ENCODE peak calls at places on chromosome 13, in eight cellular contexts. X is BE2C; B is Panc1; P is IMR-90; S is fibroblast of the aortic adventitia; J is astrocyte; V is CD8-positive, alpha-beta T cell; U is RWPE1. H is an unnamed sample.

GRCh38 chr13:98406475-98406874 is 170.4 kb downstream of the STK24 start:
- DNase-seq in X (no peak), B (no peak), P (no peak), S (no peak), J (no peak), V (no peak), U (no peak), H (no peak)

GRCh38 chr13:105847532-105848295 is 687.7 kb downstream of the EFNB2 start:
- DNase-seq in X (no peak), B (no peak), P (peak), S (no peak), J (peak), V (no peak), U (no peak), H (no peak)

GRCh38 chr13:60426075-60426474 is 29.1 kb downstream of the TDRD3 start:
- DNase-seq in X (no peak), B (no peak), P (no peak), S (no peak), J (no peak), V (no peak), U (no peak), H (no peak)

GRCh38 chr13:34207334-34207733 is 389.4 kb downstream of the RFC3 start:
- DNase-seq in X (no peak), B (no peak), P (peak), S (peak), J (peak), V (no peak), U (peak), H (no peak)

GRCh38 chr13:26011996-26012688 is 39.7 kb downstream of the SHISA2 start:
- DNase-seq in X (no peak), B (no peak), P (no peak), S (no peak), J (no peak), V (peak), U (no peak), H (no peak)

GRCh38 chr13:27632214-27632613 is 10.5 kb downstream of the POLR1D start:
- DNase-seq in X (no peak), B (no peak), P (no peak), S (no peak), J (no peak), V (no peak), U (no peak), H (no peak)

GRCh38 chr13:90562388-90562787 is 785.1 kb upstream of the MIR17HG start:
- DNase-seq in X (no peak), B (no peak), P (no peak), S (no peak), J (no peak), V (no peak), U (no peak), H (no peak)

GRCh38 chr13:30730526-30730925 is 4.8 kb upstream of the ALOX5AP start:
- DNase-seq in X (peak), B (no peak), P (no peak), S (no peak), J (no peak), V (no peak), U (no peak), H (no peak)

GRCh38 chr13:77048592-77048991 is 21.6 kb upstream of the FBXL3 start:
- DNase-seq in X (no peak), B (no peak), P (no peak), S (peak), J (no peak), V (no peak), U (no peak), H (no peak)

GRCh38 chr13:57640582-57640981 is 9.0 kb downstream of the PCDH17 start:
- DNase-seq in X (no peak), B (no peak), P (no peak), S (no peak), J (peak), V (no peak), U (no peak), H (no peak)

GRCh38 chr13:106503730-106504129 is 31.7 kb downstream of the EFNB2 start:
- DNase-seq in X (no peak), B (no peak), P (peak), S (peak), J (no peak), V (no peak), U (no peak), H (no peak)

GRCh38 chr13:40070357-40070756 is 414.9 kb downstream of the COG6 start:
- DNase-seq in X (no peak), B (no peak), P (no peak), S (no peak), J (no peak), V (no peak), U (no peak), H (no peak)

GRCh38 chr13:50990540-50991506 is 81.2 kb downstream of the RNASEH2B start:
- DNase-seq in X (peak), B (no peak), P (peak), S (peak), J (peak), V (no peak), U (no peak), H (no peak)

DNA sequence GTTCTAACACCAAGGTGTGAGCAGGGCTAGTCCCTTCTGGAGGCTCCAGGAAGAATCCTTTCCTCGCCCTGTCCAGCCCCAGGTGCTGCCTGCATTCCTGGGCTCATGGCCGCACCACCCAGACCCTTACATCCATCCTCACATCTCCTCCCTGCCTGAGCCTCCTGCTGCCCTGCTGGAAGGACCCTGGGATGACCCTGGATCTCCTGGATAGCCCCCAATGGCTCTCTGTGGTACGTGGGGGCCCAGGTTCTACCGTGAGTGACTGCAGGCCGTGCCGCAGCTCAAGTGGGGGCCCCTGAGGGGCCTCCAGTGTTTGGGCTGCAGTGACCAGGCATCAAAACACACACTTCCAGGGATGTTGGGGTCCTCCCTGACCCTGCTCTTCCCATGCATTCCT is 8.3 kb upstream of the MCF2L start:
- DNase-seq in X (no peak), B (no peak), P (no peak), S (no peak), J (no peak), V (no peak), U (no peak), H (no peak)
- TF ChIP-seq CTCF in X (no peak), B (no peak), P (no peak), S (no peak), J (no peak), V (no peak), U (no peak), H (no peak)

DNA sequence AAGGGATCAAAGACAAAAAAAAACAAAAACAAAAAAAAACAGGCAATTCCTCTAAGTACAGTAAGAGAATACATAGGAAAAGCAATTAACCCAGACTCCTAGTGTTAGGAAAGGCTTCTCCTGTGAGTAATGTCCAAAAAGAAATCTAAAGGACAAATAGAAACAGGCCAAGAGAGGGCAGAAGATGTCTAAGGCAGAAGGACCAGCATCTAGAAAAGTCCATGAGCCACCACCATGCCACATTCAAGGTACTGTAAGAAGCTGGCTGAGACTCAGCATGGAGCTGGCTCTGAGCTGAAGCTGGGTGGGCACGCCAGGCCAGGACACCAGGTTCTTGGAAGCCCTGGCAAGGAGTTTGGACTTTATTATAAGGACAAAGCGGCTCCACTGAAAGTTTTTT is 118.1 kb upstream of the FRY start:
- DNase-seq in X (no peak), B (no peak), P (no peak), S (no peak), J (no peak), V (no peak), U (no peak), H (no peak)
- TF ChIP-seq CTCF in X (no peak), B (peak), P (no peak), S (no peak), J (no peak), V (no peak), U (no peak), H (no peak)

GRCh38 chr13:112966776-112967175 is 2.2 kb upstream of the MCF2L start:
- DNase-seq in X (no peak), B (no peak), P (no peak), S (no peak), J (no peak), V (no peak), U (no peak), H (no peak)

GRCh38 chr13:112968910-112969691 is at the start of gene MCF2L:
- DNase-seq in X (no peak), B (no peak), P (peak), S (peak), J (peak), V (peak), U (no peak), H (no peak)

GRCh38 chr13:112969692-112970338 is 801 bp downstream of the MCF2L start:
- DNase-seq in X (no peak), B (no peak), P (no peak), S (no peak), J (no peak), V (no peak), U (no peak), H (no peak)

GRCh38 chr13:112967666-112968379 is 1.2 kb upstream of the MCF2L start:
- DNase-seq in X (no peak), B (no peak), P (no peak), S (no peak), J (no peak), V (no peak), U (no peak), H (no peak)

DNA sequence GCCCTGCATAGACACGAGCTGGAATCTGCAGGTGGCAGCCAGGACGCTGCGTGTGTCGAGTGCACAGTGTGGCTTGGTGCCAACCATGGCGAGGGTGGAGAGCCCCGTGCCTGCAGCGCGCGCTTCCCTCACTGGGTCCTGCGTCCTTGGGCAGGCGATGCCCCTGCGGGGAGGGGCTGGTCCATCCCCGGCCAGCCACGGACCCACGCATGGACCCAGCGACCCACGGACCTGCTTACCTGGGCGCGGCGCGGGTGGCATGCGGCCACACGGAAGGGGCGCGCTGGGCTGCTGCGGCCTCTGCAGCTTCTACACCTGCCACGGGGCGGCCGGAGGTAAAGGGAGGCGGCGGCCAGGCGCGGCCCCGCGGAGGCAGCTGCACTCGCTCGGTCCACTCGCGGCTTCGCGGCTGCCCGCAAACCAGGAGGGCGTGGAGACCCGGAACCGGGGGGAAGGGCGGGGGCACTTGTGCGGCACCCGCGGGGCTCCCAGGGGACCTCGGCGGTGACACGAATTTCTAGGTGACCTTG is 569 bp upstream of the MCF2L start:
- DNase-seq in X (no peak), B (no peak), P (no peak), S (no peak), J (no peak), V (peak), U (no peak), H (peak)
- TF ChIP-seq CTCF in X (no peak), B (no peak), P (no peak), S (no peak), J (no peak), V (peak), U (no peak), H (peak)

GRCh38 chr13:84121456-84121855 is 239.2 kb upstream of the SLITRK1 start:
- DNase-seq in X (no peak), B (no peak), P (no peak), S (peak), J (peak), V (no peak), U (peak), H (no peak)

DNA sequence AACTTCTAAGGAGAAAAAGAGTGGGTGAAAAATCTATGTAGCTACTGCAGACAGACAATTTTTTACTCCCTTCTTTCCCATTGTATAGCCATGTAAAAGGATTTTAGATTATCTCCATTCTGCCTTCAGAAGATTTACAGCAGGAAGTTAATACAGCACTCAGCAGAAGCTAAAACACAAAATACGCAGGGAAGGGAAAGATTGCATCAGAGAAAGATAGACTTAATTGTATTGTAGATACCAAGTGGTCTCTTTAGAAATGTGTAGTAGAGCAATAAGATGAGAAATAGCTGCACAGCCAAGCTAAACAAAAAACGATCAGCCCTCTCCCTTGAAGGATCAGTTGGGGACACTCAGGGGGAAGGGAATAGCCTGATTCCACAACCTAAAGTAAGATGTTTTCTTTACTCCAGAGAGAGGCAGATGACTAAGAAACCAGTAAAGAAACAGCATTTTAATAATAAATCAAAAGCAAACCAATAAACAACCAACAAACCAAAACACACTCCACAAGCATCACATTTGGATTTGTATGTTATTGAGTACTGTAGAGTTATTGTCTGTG is 236.7 kb upstream of the SLITRK1 start:
- DNase-seq in X (no peak), B (no peak), P (no peak), S (peak), J (no peak), V (no peak), U (no peak), H (no peak)
- TF ChIP-seq CTCF in X (no peak), B (no peak), P (no peak), S (no peak), J (no peak), V (no peak), U (no peak), H (no peak)

GRCh38 chr13:80100636-80101035 is 240.3 kb downstream of the SPRY2 start:
- DNase-seq in X (no peak), B (no peak), P (peak), S (peak), J (peak), V (no peak), U (no peak), H (no peak)
- TF ChIP-seq CTCF in X (no peak), B (no peak), P (no peak), S (no peak), J (no peak), V (no peak), U (no peak), H (no peak)

GRCh38 chr13:109764474-109765292 is 21.7 kb downstream of the IRS2 start:
- DNase-seq in X (no peak), B (no peak), P (peak), S (no peak), J (peak), V (no peak), U (no peak), H (no peak)
- TF ChIP-seq CTCF in X (peak), B (no peak), P (peak), S (no peak), J (peak), V (no peak), U (no peak), H (no peak)

GRCh38 chr13:66114127-66114526 is 1116.0 kb downstream of the PCDH9 start:
- DNase-seq in X (no peak), B (no peak), P (peak), S (peak), J (no peak), V (no peak), U (no peak), H (no peak)

GRCh38 chr13:66111628-66112027 is 1118.5 kb downstream of the PCDH9 start:
- DNase-seq in X (no peak), B (no peak), P (no peak), S (no peak), J (no peak), V (no peak), U (no peak), H (no peak)

DNA sequence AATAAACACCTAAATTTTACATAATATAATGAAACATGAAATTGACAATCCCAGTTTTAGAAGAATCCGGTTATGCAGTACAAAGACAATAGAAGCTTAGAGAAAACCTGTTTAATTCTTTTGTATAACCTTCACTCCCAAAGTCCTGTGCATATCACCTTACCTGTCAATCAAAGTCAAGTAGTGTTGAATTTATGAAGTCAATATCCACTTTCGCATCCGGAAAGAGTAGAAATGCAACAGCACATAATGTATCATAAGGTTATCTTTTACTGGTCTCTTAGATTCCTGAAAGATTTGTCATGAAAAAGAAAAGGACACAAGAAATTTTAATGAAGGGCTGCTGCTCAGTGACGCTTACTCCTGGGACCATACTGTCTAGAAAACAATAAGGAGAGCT is 1112.6 kb downstream of the PCDH9 start:
- DNase-seq in X (no peak), B (no peak), P (no peak), S (no peak), J (no peak), V (no peak), U (no peak), H (no peak)
- TF ChIP-seq CTCF in X (no peak), B (no peak), P (no peak), S (no peak), J (no peak), V (no peak), U (no peak), H (no peak)

DNA sequence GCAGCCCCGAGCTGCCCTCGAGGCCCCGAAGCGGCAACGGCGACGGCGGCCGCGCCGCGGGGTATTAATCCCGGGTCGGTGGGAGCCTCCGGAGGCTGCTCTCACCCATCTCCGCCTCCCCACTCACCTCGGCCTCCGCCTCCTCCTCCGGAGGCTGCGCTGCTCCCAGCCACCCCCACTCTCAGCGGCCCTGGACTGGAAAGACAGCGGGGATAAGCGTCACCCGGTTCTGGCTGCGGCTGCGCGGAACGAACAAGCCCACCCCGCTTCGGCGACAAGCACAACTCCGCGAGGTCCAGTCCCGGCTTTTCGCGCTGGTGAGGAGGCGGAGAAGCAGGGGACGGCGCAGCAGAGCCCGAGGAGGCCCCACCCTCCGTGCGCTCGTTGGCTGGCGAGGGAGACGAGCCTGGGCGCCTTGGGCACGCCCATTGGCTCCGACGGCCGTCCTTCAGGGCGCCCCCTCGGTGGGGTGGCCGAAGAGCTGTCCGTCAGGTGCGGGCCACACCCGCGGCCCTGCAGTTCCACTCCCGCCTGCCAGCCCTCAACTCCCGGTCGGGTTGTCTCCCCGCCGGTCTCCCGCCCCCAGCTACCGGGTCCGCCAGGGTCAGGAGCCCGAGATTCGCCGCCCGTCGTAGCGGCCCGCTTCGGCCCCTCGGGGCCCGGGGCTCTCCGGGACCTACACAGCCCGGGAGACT is at the start of gene ZMYM5:
- DNase-seq in X (peak), B (peak), P (peak), S (peak), J (peak), V (peak), U (peak), H (peak)
- TF ChIP-seq CTCF in X (no peak), B (no peak), P (no peak), S (no peak), J (no peak), V (no peak), U (no peak), H (no peak)

H was measured in progenitor cell of endocrine pancreas.